ENCODE peak calls at places on chromosome 4, in nine cellular contexts. A is body of pancreas, P is lower lobe of right lung, Q is thoracic aorta, J is endothelial cell of umbilical vein, L is pancreas, R is left ventricle myocardium inferior, M is uterus, U is ascending aorta. S is an unnamed sample. For H3K9me3, the result is how much of the 10 kb centered on the place peaks cover.

GRCh38 chr4:142181021-142181420 is 544.6 kb downstream of the IL15 start:
- DNase-seq in L (no peak), Q (no peak), U (no peak), A (no peak), P (no peak), J (no peak), M (no peak), R (no peak), S (no peak)

GRCh38 chr4:30094866-30095265 is 625.3 kb upstream of the PCDH7 start:
- DNase-seq in M (no peak), P (no peak), L (no peak), Q (no peak), U (no peak), J (peak), R (no peak), A (no peak), S (no peak)

GRCh38 chr4:8182858-8183725 is 16.0 kb upstream of the SH3TC1 start:
- DNase-seq in J (peak), P (peak), L (peak), M (peak), A (peak), Q (no peak), R (peak), U (no peak), S (peak)

GRCh38 chr4:866761-867390 is 40.9 kb upstream of the CPLX1 start:
- DNase-seq in A (no peak), R (no peak), P (no peak), J (no peak), M (no peak), L (no peak), U (no peak), Q (no peak), S (no peak)

GRCh38 chr4:43763029-43763610 is 685.5 kb downstream of the KCTD8 start:
- DNase-seq in A (peak), J (no peak), R (no peak), P (no peak), U (no peak), Q (no peak), M (no peak), L (no peak), S (no peak)

GRCh38 chr4:111323496-111323895 is 700.6 kb upstream of the PITX2 start:
- DNase-seq in R (no peak), M (no peak), P (no peak), Q (no peak), A (no peak), J (no peak), L (no peak), U (no peak), S (no peak)

GRCh38 chr4:10965196-10965595 is 280.6 kb upstream of the CLNK start:
- DNase-seq in J (no peak), A (no peak), P (no peak), M (no peak), R (no peak), Q (no peak), L (no peak), U (no peak), S (no peak)

GRCh38 chr4:174485025-174485424 is 37.3 kb downstream of the HPGD start:
- DNase-seq in Q (no peak), M (no peak), U (no peak), P (no peak), R (no peak), L (no peak), J (no peak), A (no peak), S (no peak)

GRCh38 chr4:10032625-10033024 is 11.3 kb upstream of the SLC2A9 start:
- DNase-seq in M (no peak), L (peak), U (no peak), J (no peak), Q (no peak), P (no peak), R (no peak), A (peak), S (no peak)

GRCh38 chr4:168803727-168804126 is 206.3 kb downstream of the CBR4 start:
- DNase-seq in R (no peak), P (no peak), A (no peak), U (no peak), M (no peak), Q (no peak), J (peak), L (no peak), S (no peak)

GRCh38 chr4:6470502-6471302 is 1.7 kb downstream of the PPP2R2C start:
- DNase-seq in R (peak), L (no peak), A (peak), Q (no peak), M (peak), U (no peak), P (no peak), J (peak), S (peak)

GRCh38 chr4:183758735-183759447 is 99.8 kb downstream of the TRAPPC11 start:
- DNase-seq in R (no peak), M (no peak), A (no peak), L (no peak), Q (no peak), U (no peak), J (no peak), P (no peak), S (no peak)

GRCh38 chr4:183758006-183758734 is 99.1 kb downstream of the TRAPPC11 start:
- DNase-seq in P (no peak), R (peak), U (no peak), J (no peak), L (no peak), Q (no peak), M (no peak), A (no peak), S (peak)

GRCh38 chr4:183757105-183757504 is 98.0 kb downstream of the TRAPPC11 start:
- DNase-seq in R (no peak), M (no peak), L (no peak), Q (no peak), U (no peak), P (no peak), J (no peak), A (no peak), S (no peak)

GRCh38 chr4:183763990-183764754 is 105.1 kb downstream of the TRAPPC11 start:
- DNase-seq in R (peak), P (no peak), U (no peak), L (no peak), Q (no peak), M (peak), J (no peak), A (no peak), S (no peak)

GRCh38 chr4:183760326-183760725 is 101.2 kb downstream of the TRAPPC11 start:
- DNase-seq in R (no peak), Q (no peak), M (no peak), U (no peak), A (no peak), P (no peak), J (no peak), L (no peak), S (peak)
- TF ChIP-seq CTCF in R (no peak), Q (no peak), M (no peak), U (no peak), A (no peak), P (no peak), J (no peak), L (no peak), S (no peak)

GRCh38 chr4:92450694-92451093 is 146.9 kb downstream of the GRID2 start:
- DNase-seq in Q (no peak), J (no peak), U (no peak), A (no peak), M (no peak), L (no peak), R (no peak), P (no peak), S (no peak)

GRCh38 chr4:92447265-92447905 is 143.6 kb downstream of the GRID2 start:
- DNase-seq in P (no peak), U (no peak), Q (no peak), A (no peak), L (no peak), M (no peak), R (no peak), J (no peak), S (no peak)

GRCh38 chr4:92445127-92445526 is 141.4 kb downstream of the GRID2 start:
- DNase-seq in J (no peak), U (no peak), P (no peak), L (no peak), M (no peak), A (no peak), Q (no peak), R (no peak), S (no peak)
- H3K4me3 ChIP-seq in J (no peak), U (no peak), P (no peak), L (no peak), M (no peak), A (no peak), Q (no peak), R (no peak), S (no peak)

DNA sequence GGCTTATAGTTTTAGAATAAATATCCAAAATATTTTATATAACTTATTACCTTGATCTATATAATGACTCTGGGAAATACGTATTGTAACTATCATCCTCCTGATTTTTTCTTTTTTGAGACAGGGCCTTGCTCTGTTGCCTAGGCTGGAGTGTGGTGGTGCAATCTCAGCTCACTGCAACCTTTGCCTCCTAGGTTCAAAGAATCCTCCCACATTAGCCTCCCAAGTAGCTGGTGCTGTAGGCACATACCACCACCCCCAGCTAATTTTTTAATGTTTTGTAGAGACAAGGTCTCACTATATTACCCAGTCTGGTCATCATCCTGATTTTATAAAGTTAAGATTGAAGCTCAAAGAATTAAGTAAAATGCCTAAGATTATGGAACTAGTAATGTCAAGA is 193.6 kb downstream of the SLC4A4 start:
- DNase-seq in L (no peak), J (no peak), U (no peak), P (no peak), M (no peak), A (no peak), R (no peak), Q (no peak), S (no peak)
- H3K9me3 ChIP-seq in L (under half), J (under half), U (under half), P (under half), M (under half), A (under half), R (under half), Q (under half), S (under half)

GRCh38 chr4:98508825-98509539 is 149.4 kb downstream of the TSPAN5 start:
- DNase-seq in J (no peak), L (no peak), M (no peak), R (no peak), A (no peak), P (no peak), Q (no peak), U (no peak), S (no peak)

GRCh38 chr4:98507299-98507698 is 151.1 kb downstream of the TSPAN5 start:
- DNase-seq in A (no peak), L (no peak), J (no peak), R (no peak), P (no peak), M (no peak), U (no peak), Q (no peak), S (no peak)

GRCh38 chr4:98505991-98506390 is 152.4 kb downstream of the TSPAN5 start:
- DNase-seq in Q (no peak), R (no peak), A (no peak), M (no peak), J (no peak), P (no peak), L (no peak), U (no peak), S (no peak)

GRCh38 chr4:98508248-98508647 is 150.2 kb downstream of the TSPAN5 start:
- DNase-seq in P (no peak), L (no peak), J (no peak), U (no peak), R (no peak), M (no peak), A (no peak), Q (no peak), S (no peak)

GRCh38 chr4:98506462-98507132 is 151.8 kb downstream of the TSPAN5 start:
- DNase-seq in J (peak), P (no peak), A (no peak), U (no peak), L (no peak), Q (no peak), M (no peak), R (no peak), S (no peak)
- TF ChIP-seq CTCF in J (peak), P (no peak), A (no peak), U (no peak), L (no peak), Q (no peak), M (no peak), R (peak), S (no peak)

GRCh38 chr4:3387154-3387942 is 54.4 kb upstream of the HGFAC start:
- DNase-seq in L (no peak), U (no peak), Q (no peak), J (no peak), M (no peak), A (no peak), R (no peak), P (peak), S (no peak)
- H3K4me3 ChIP-seq in L (no peak), U (peak), Q (peak), J (no peak), M (no peak), A (no peak), R (peak), P (peak), S (no peak)

GRCh38 chr4:86630629-86631028 is 36.5 kb downstream of the PTPN13 start:
- DNase-seq in R (no peak), M (no peak), A (no peak), U (no peak), P (no peak), Q (no peak), J (no peak), L (no peak), S (no peak)

DNA sequence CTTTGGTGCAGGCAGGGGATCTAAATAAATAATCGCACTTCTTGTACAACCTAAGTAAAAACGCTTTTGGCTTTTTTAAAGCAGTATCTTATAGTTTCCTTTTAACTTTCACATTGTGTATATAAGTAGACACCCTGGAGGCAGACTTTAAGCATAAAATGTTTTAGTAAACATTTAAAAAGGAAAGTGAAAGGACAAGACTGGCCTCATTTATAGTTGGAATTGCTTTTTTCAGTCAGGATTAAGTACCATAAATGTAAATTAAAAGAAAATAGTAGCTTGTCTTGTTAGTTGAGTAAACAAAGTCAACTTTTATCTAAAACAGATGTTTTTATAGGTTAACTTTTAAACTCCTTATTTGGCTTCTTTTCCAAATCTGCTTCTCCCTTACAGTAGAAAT is 39.7 kb downstream of the PTPN13 start:
- DNase-seq in A (no peak), M (no peak), L (no peak), J (no peak), U (no peak), Q (no peak), R (no peak), P (no peak), S (no peak)
- H3K9me3 ChIP-seq in A (under half), M (under half), L (under half), J (under half), U (under half), Q (under half), R (under half), P (under half), S (under half)

GRCh38 chr4:24927039-24927438 is 14.2 kb upstream of the CCDC149 start:
- DNase-seq in M (no peak), L (no peak), Q (no peak), P (no peak), R (no peak), U (no peak), A (no peak), J (no peak), S (no peak)
- TF ChIP-seq CTCF in M (no peak), L (no peak), Q (no peak), P (no peak), R (no peak), U (no peak), A (no peak), J (no peak), S (no peak)

GRCh38 chr4:3302786-3303444 is 10.1 kb downstream of the RGS12 start:
- DNase-seq in R (no peak), A (no peak), U (no peak), Q (no peak), M (no peak), J (no peak), L (no peak), P (no peak), S (peak)

GRCh38 chr4:3305610-3306371 is 13.0 kb downstream of the RGS12 start:
- DNase-seq in J (peak), M (peak), Q (no peak), U (no peak), L (no peak), R (no peak), P (peak), A (no peak), S (peak)

GRCh38 chr4:3304831-3305609 is 12.2 kb downstream of the RGS12 start:
- DNase-seq in A (no peak), Q (no peak), L (no peak), M (peak), U (no peak), J (peak), R (no peak), P (peak), S (no peak)

GRCh38 chr4:3303445-3303824 is 10.6 kb downstream of the RGS12 start:
- DNase-seq in L (no peak), R (no peak), M (no peak), U (no peak), J (no peak), Q (no peak), A (no peak), P (no peak), S (peak)

GRCh38 chr4:3303840-3304715 is 11.3 kb downstream of the RGS12 start:
- DNase-seq in Q (no peak), L (no peak), M (no peak), P (no peak), R (no peak), U (no peak), A (no peak), J (no peak), S (peak)
- H3K4me3 ChIP-seq in Q (peak), L (no peak), M (no peak), P (no peak), R (peak), U (no peak), A (no peak), J (no peak), S (no peak)

GRCh38 chr4:40828661-40829060 is 78.9 kb downstream of the NSUN7 start:
- DNase-seq in R (no peak), P (no peak), U (no peak), Q (no peak), J (no peak), A (no peak), M (no peak), L (no peak), S (no peak)
- H3K9me3 ChIP-seq in R (under half), P (under half), U (under half), Q (under half), J (under half), A (under half), M (under half), L (under half), S (under half)

GRCh38 chr4:108772402-108772801 is 9.5 kb upstream of the ETNPPL start:
- DNase-seq in M (no peak), R (peak), L (no peak), U (no peak), A (no peak), J (no peak), P (no peak), Q (no peak), S (no peak)

GRCh38 chr4:108779958-108780357 is 17.1 kb upstream of the ETNPPL start:
- DNase-seq in P (no peak), L (no peak), A (no peak), R (no peak), M (no peak), U (no peak), J (peak), Q (no peak), S (no peak)

GRCh38 chr4:108775921-108776320 is 13.1 kb upstream of the ETNPPL start:
- DNase-seq in J (no peak), P (no peak), L (no peak), R (no peak), A (no peak), U (no peak), Q (no peak), M (no peak), S (no peak)

GRCh38 chr4:108774809-108775530 is 12.1 kb upstream of the ETNPPL start:
- DNase-seq in J (peak), L (peak), U (no peak), P (peak), A (peak), Q (peak), M (no peak), R (peak), S (no peak)
- TF ChIP-seq CTCF in J (peak), L (no peak), U (no peak), P (no peak), A (peak), Q (peak), M (no peak), R (peak), S (no peak)